ENCODE peak calls at places on chromosomes 1 and 21, in five cellular contexts. N, Y, I, H and B are unnamed samples.

GRCh38 chr1:186739515-186739914 is 59.3 kb upstream of the PTGS2 start:
- DNase-seq in H (no peak), I (no peak), N (no peak), Y (no peak), B (no peak)

GRCh38 chr1:8740034-8740449 is 77.4 kb downstream of the RERE start:
- DNase-seq in Y (peak; percentile 98), N (no peak), H (no peak), I (no peak), B (no peak)

GRCh38 chr1:240803151-240803550 is 191.2 kb upstream of the GREM2 start:
- DNase-seq in H (no peak), N (no peak), Y (no peak), I (no peak), B (no peak)

GRCh38 chr1:247332901-247333361 is 1.3 kb upstream of the ZNF496 start:
- DNase-seq in Y (no peak), N (no peak), I (no peak), H (peak; percentile 46), B (no peak)

GRCh38 chr1:229370601-229371021 is 27.8 kb upstream of the CCSAP start:
- DNase-seq in N (no peak), Y (no peak), H (no peak), I (peak; percentile 27), B (no peak)

GRCh38 chr21:16587141-16587570 is 857.4 kb downstream of the USP25 start:
- DNase-seq in H (no peak), N (no peak), I (no peak), Y (peak; percentile 38), B (no peak)

GRCh38 chr1:104991702-104992101 is 1242.0 kb downstream of the AMY1C start:
- DNase-seq in H (no peak), Y (no peak), I (no peak), N (no peak), B (no peak)

GRCh38 chr1:116310172-116310571 is 62.9 kb upstream of the ATP1A1 start:
- DNase-seq in Y (no peak), I (no peak), H (no peak), N (no peak), B (no peak)

GRCh38 chr1:162562452-162562828 is 918 bp downstream of the UAP1 start:
- DNase-seq in H (peak; percentile 62), I (no peak), Y (peak; percentile 29), N (no peak), B (no peak)

GRCh38 chr1:78048446-78048845 is 2.7 kb downstream of the GIPC2 start:
- DNase-seq in I (no peak), H (no peak), N (no peak), Y (no peak), B (no peak)

GRCh38 chr1:18932387-18932786 is 24.1 kb downstream of the IFFO2 start:
- DNase-seq in H (no peak), I (no peak), Y (no peak), N (no peak), B (no peak)

GRCh38 chr1:205147191-205147590 is 25.4 kb upstream of the RBBP5 start:
- DNase-seq in H (peak; percentile 10), Y (no peak), N (no peak), I (no peak), B (no peak)

GRCh38 chr1:24413350-24414163 is at the start of gene STPG1:
- DNase-seq in H (peak; percentile 95), I (peak; percentile 72), Y (peak; percentile 88), N (peak; percentile 81), B (peak; percentile 82)

GRCh38 chr1:6419803-6420593 is at the start of gene HES2:
- DNase-seq in N (no peak), Y (no peak), I (no peak), H (peak; percentile 70), B (no peak)

GRCh38 chr21:35644523-35644922 is 415.8 kb downstream of the SETD4 start:
- DNase-seq in I (no peak), Y (no peak), H (no peak), N (no peak), B (no peak)

GRCh38 chr1:24507423-24507804 is 4.8 kb downstream of the RCAN3 start:
- DNase-seq in H (no peak), I (no peak), N (no peak), Y (no peak), B (no peak)

GRCh38 chr1:44302557-44302956 is 52.5 kb downstream of the ERI3 start:
- DNase-seq in I (no peak), N (no peak), Y (no peak), H (no peak), B (no peak)

GRCh38 chr1:243364866-243365265 is 109.0 kb downstream of the SDCCAG8 start:
- DNase-seq in I (no peak), Y (no peak), H (no peak), N (no peak), B (no peak)

GRCh38 chr21:15659768-15660423 is 69.9 kb upstream of the USP25 start:
- DNase-seq in I (no peak), N (no peak), H (no peak), Y (peak; percentile 42), B (no peak)

GRCh38 chr1:30642391-30643120 is 80.8 kb downstream of the MATN1 start:
- DNase-seq in N (no peak), Y (no peak), I (no peak), H (no peak), B (no peak)

GRCh38 chr1:207156095-207156494 is 52.1 kb downstream of the C4BPA start:
- DNase-seq in I (no peak), N (no peak), H (no peak), Y (no peak), B (no peak)

DNA sequence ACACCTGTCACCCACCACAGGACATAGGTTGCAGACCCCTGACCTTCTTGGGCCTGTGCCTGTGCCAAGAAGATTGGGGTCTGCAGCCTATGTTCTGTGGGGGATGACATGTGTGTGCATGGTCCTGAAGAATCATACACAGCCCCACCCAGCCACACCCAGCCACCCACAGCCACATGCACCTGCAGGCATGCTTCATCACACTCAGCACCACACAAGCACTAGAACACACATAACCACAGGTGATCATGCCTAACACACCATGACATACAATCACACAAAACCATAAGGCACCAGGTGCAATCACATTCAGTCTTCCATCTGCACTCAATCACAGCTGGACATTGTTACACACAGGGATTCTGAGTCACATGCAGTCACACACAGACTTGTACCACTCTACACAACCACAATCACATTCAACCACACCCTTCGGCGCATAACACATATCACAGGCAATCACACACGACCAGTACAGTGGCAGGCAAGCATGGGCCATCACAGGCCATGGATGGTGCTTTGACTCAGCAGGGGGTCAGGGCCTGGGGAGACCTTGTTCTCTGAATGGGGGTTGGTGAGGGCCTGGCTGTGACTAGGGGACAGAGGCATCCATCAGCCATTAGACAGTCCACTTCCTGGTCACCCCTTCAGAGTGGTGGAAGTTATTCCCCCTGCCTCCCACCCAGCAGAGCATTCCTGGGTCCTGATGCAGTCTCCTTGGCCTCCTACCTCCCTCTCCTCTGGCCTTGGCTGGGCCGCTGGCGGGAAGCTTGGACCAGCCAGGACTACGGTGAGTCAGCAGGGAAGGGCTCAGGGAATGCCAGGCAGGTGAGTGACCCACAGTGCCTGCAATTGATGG is 44.3 kb upstream of the EPS8L3 start:
- DNase-seq in Y (no peak), N (no peak), I (no peak), H (no peak), B (no peak)
- TF ChIP-seq TAF1 in Y (no peak), N (no peak), I (no peak), H (no peak), B (no peak)

GRCh38 chr1:156123356-156124196 is 9.1 kb downstream of the LMNA start:
- DNase-seq in N (no peak), I (peak; percentile 46), Y (peak; percentile 93), H (peak; percentile 98), B (no peak)
- TF ChIP-seq POLR2A in N (no peak), I (no peak), Y (no peak), H (no peak), B (no peak)

GRCh38 chr1:166843769-166844596 is 4.7 kb downstream of the POGK start:
- DNase-seq in I (no peak), Y (no peak), H (no peak), N (no peak), B (no peak)
- TF ChIP-seq TAF1 in I (no peak), Y (no peak), H (no peak), N (no peak), B (no peak)

DNA sequence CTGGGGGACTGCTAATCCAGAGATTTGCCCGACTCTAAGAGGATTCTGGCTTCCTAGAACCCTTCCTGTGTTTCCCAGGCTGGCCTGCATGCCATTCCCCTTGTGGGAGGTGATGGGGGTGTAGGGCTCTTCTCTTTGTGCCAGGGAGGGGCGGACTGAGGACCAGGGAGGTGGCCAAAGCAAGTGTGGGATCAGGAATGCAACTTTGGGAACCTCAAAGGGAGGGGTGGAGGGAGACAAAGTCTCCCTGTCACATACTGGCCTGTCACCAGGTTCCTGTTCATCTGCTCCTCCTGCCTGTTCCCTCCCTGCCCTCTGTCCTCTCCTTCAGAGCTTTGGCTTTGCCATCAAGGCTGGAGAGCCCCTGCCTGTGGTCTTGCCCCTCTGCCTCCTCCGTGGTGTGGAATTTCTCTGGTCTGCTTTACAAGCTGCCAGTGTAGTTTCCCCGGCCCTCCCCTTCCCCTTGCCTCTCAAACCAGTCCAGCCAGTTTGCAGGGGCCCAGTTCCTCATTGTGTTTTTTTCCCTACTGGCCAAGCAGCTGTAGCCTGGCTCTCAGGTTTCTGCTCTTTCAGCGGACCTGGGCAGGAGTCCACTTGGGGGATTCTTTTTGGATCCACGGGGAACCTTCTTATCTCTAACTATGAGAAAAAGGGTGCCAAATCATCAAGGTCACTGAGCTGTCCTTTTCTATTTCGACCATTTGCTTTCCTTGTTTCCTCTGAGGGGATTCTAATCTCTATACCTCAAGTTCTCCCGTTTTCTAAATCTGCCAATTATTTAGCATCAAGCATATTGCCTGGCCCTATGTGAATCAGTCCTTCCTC is 1.8 kb downstream of the CGN start:
- DNase-seq in H (no peak), I (no peak), Y (no peak), N (no peak), B (no peak)
- TF ChIP-seq POLR2A in H (no peak), I (no peak), Y (no peak), N (no peak), B (no peak)

GRCh38 chr1:198678901-198679329 is 40.1 kb downstream of the PTPRC start:
- DNase-seq in I (no peak), H (no peak), Y (no peak), N (no peak), B (no peak)
- TF ChIP-seq TAF1 in I (peak; percentile 46), H (no peak), Y (no peak), N (peak; percentile 42), B (no peak)